ENCODE peak calls at places on chromosomes 3 and 15, in five cellular contexts. J, Y, X, O and Z are unnamed samples.

GRCh38 chr3:139653582-139653981 is 24.2 kb downstream of the NMNAT3 start:
- ATAC-seq in J (no peak), Y (no peak), X (no peak), O (no peak), Z (no peak)

GRCh38 chr3:185353225-185353624 is 9.7 kb upstream of the MAP3K13 start:
- ATAC-seq in J (no peak), Y (no peak), X (no peak), O (no peak), Z (no peak)

GRCh38 chr3:4957978-4958377 is 21.3 kb upstream of the BHLHE40 start:
- ATAC-seq in J (no peak), Y (no peak), X (no peak), O (no peak), Z (no peak)

GRCh38 chr15:43912991-43913927 is 86.5 kb downstream of the WDR76 start:
- ATAC-seq in J (peak), Y (no peak), X (peak), O (no peak), Z (no peak)

GRCh38 chr3:127428344-127429001 is 140.6 kb upstream of the PRR20G start:
- ATAC-seq in J (no peak), Y (no peak), X (no peak), O (no peak), Z (no peak)

GRCh38 chr15:62390793-62391543 is 225.9 kb upstream of the C2CD4B start:
- ATAC-seq in J (no peak), Y (peak), X (peak), O (peak), Z (peak)

GRCh38 chr15:88166330-88166993 is 90.1 kb downstream of the NTRK3 start:
- ATAC-seq in J (no peak), Y (no peak), X (peak), O (no peak), Z (peak)

GRCh38 chr3:160668454-160668853 is 8.5 kb upstream of the ARL14 start:
- ATAC-seq in J (no peak), Y (no peak), X (no peak), O (no peak), Z (no peak)

GRCh38 chr15:71329041-71329440 is 213.8 kb downstream of the THSD4 start:
- ATAC-seq in J (no peak), Y (no peak), X (no peak), O (no peak), Z (no peak)

GRCh38 chr3:129230311-129231019 is 18.9 kb upstream of the COPG1 start:
- ATAC-seq in J (peak), Y (peak), X (peak), O (peak), Z (peak)

GRCh38 chr15:99247063-99247462 is 2.3 kb downstream of the TTC23 start:
- ATAC-seq in J (no peak), Y (no peak), X (no peak), O (no peak), Z (no peak)

GRCh38 chr3:56864090-56864489 is 62.3 kb upstream of the ARHGEF3 start:
- ATAC-seq in J (peak), Y (no peak), X (no peak), O (peak), Z (no peak)

GRCh38 chr3:67737911-67738865 is 83.8 kb upstream of the SUCLG2 start:
- ATAC-seq in J (no peak), Y (peak), X (no peak), O (no peak), Z (no peak)

GRCh38 chr3:53011324-53011723 is 34.5 kb downstream of the SFMBT1 start:
- ATAC-seq in J (no peak), Y (no peak), X (no peak), O (no peak), Z (no peak)

GRCh38 chr3:183695569-183696364 is 1.8 kb upstream of the YEATS2 start:
- ATAC-seq in J (no peak), Y (no peak), X (no peak), O (no peak), Z (no peak)

GRCh38 chr15:52031542-52031941 is 12.5 kb downstream of the MAPK6 start:
- ATAC-seq in J (no peak), Y (peak), X (peak), O (no peak), Z (no peak)

GRCh38 chr3:28334552-28334951 is 14.0 kb upstream of the ZCWPW2 start:
- ATAC-seq in J (no peak), Y (no peak), X (no peak), O (no peak), Z (no peak)

GRCh38 chr3:191528589-191528988 is 67.6 kb downstream of the PYDC2 start:
- ATAC-seq in J (no peak), Y (no peak), X (no peak), O (no peak), Z (no peak)

GRCh38 chr3:11154036-11154952 is at the start of gene HRH1:
- ATAC-seq in J (no peak), Y (no peak), X (peak), O (peak), Z (peak)

GRCh38 chr3:9638147-9638546 is 11.2 kb upstream of the MTMR14 start:
- ATAC-seq in J (no peak), Y (no peak), X (no peak), O (no peak), Z (no peak)

GRCh38 chr3:195226900-195227447 is 44.0 kb downstream of the XXYLT1 start:
- ATAC-seq in J (peak), Y (no peak), X (peak), O (no peak), Z (peak)

GRCh38 chr3:23542079-23542478 is 263.7 kb upstream of the UBE2E1 start:
- ATAC-seq in J (no peak), Y (no peak), X (no peak), O (no peak), Z (no peak)

GRCh38 chr3:120393252-120393651 is 44.1 kb upstream of the LRRC58 start:
- ATAC-seq in J (peak), Y (no peak), X (no peak), O (no peak), Z (no peak)

GRCh38 chr15:67080118-67080899 is 14.9 kb downstream of the SMAD3 start:
- ATAC-seq in J (no peak), Y (no peak), X (no peak), O (no peak), Z (no peak)

GRCh38 chr15:36897834-36898233 is 202.5 kb downstream of the MEIS2 start:
- ATAC-seq in J (no peak), Y (no peak), X (no peak), O (no peak), Z (no peak)

GRCh38 chr15:95919460-95919859 is 411.0 kb upstream of the NR2F2 start:
- ATAC-seq in J (no peak), Y (no peak), X (no peak), O (no peak), Z (no peak)

GRCh38 chr15:93025625-93025982 is 63.4 kb downstream of the RGMA start:
- ATAC-seq in J (peak), Y (peak), X (no peak), O (peak), Z (no peak)

GRCh38 chr3:72380193-72380592 is 468.1 kb downstream of the SHQ1 start:
- ATAC-seq in J (no peak), Y (no peak), X (no peak), O (no peak), Z (no peak)

GRCh38 chr15:99981223-99981647 is 248.0 kb upstream of the LYSMD4 start:
- ATAC-seq in J (peak), Y (no peak), X (no peak), O (no peak), Z (no peak)

GRCh38 chr3:121979246-121979645 is 42.8 kb downstream of the ILDR1 start:
- ATAC-seq in J (no peak), Y (no peak), X (no peak), O (no peak), Z (no peak)

GRCh38 chr3:71461098-71461497 is 122.4 kb downstream of the FOXP1 start:
- ATAC-seq in J (peak), Y (no peak), X (no peak), O (peak), Z (no peak)

GRCh38 chr15:39142500-39142899 is 438.4 kb upstream of the THBS1 start:
- ATAC-seq in J (peak), Y (no peak), X (no peak), O (no peak), Z (no peak)

GRCh38 chr15:25691544-25692430 is 171.3 kb downstream of the ATP10A start:
- ATAC-seq in J (no peak), Y (no peak), X (no peak), O (no peak), Z (no peak)

GRCh38 chr15:67735896-67736295 is 89.4 kb upstream of the SKOR1 start:
- ATAC-seq in J (no peak), Y (no peak), X (no peak), O (no peak), Z (no peak)

GRCh38 chr3:178393833-178394232 is 142.4 kb upstream of the KCNMB2 start:
- ATAC-seq in J (no peak), Y (no peak), X (no peak), O (no peak), Z (no peak)

GRCh38 chr3:113546414-113546893 is 14.1 kb downstream of the SIDT1 start:
- ATAC-seq in J (no peak), Y (no peak), X (no peak), O (peak), Z (peak)

GRCh38 chr3:50127251-50127671 is 27.9 kb upstream of the SEMA3F start:
- ATAC-seq in J (no peak), Y (no peak), X (no peak), O (no peak), Z (no peak)